ENCODE peak calls at places on chromosomes 13 and 19, in eight cellular contexts. F is ovary, H is spleen, C is A549, N is NB4, R is fibroblast of lung, D is WERI-Rb-1, K is Caco-2. P is an unnamed sample.

GRCh38 chr19:17680235-17680722 is 7.9 kb downstream of the UNC13A start:
- DNase-seq in N (peak; percentile 85), H (peak; percentile 86), K (peak; percentile 57), C (peak; percentile 71), F (peak; percentile 40), D (peak; percentile 73), R (peak; percentile 36), P (peak; percentile 61)

GRCh38 chr19:53509443-53509842 is 28.5 kb upstream of the ZNF331 start:
- DNase-seq in C (no peak), N (no peak), H (no peak), D (no peak), R (no peak), K (no peak), F (no peak), P (no peak)

GRCh38 chr13:112756967-112757758 is 67.3 kb downstream of the ATP11A start:
- DNase-seq in D (no peak), K (no peak), F (no peak), C (no peak), N (no peak), R (no peak), H (peak; percentile 38), P (no peak)

GRCh38 chr13:44303681-44304432 is 69.8 kb upstream of the SERP2 start:
- DNase-seq in R (no peak), C (no peak), K (no peak), F (peak; percentile 42), H (no peak), N (no peak), D (no peak), P (no peak)

GRCh38 chr19:33879818-33880575 is 83.3 kb downstream of the KCTD15 start:
- DNase-seq in N (no peak), H (peak; percentile 78), C (no peak), D (peak; percentile 86), R (no peak), K (no peak), F (peak; percentile 47), P (no peak)

GRCh38 chr19:39637891-39638290 is 17.8 kb upstream of the LGALS16 start:
- DNase-seq in C (no peak), N (no peak), R (no peak), H (no peak), K (no peak), D (no peak), F (no peak), P (no peak)

GRCh38 chr13:108213946-108214345 is 1.4 kb downstream of the LIG4 start:
- DNase-seq in D (no peak), K (no peak), C (no peak), F (no peak), R (peak; percentile 71), H (no peak), N (no peak), P (no peak)

GRCh38 chr19:3801412-3802096 is 15.4 kb upstream of the MATK start:
- DNase-seq in R (peak; percentile 26), C (no peak), D (no peak), H (peak; percentile 89), K (no peak), F (peak; percentile 28), N (no peak), P (no peak)

GRCh38 chr13:27182844-27183497 is 11.4 kb upstream of the USP12 start:
- DNase-seq in R (peak; percentile 94), D (no peak), F (no peak), C (peak; percentile 46), K (no peak), H (no peak), N (peak; percentile 42), P (peak; percentile 80)

GRCh38 chr19:10461047-10461949 is 41.0 kb downstream of the PDE4A start:
- DNase-seq in C (peak; percentile 67), D (peak; percentile 62), K (peak; percentile 94), R (peak; percentile 88), H (peak; percentile 96), F (peak; percentile 97), N (peak; percentile 97), P (peak; percentile 84)

DNA sequence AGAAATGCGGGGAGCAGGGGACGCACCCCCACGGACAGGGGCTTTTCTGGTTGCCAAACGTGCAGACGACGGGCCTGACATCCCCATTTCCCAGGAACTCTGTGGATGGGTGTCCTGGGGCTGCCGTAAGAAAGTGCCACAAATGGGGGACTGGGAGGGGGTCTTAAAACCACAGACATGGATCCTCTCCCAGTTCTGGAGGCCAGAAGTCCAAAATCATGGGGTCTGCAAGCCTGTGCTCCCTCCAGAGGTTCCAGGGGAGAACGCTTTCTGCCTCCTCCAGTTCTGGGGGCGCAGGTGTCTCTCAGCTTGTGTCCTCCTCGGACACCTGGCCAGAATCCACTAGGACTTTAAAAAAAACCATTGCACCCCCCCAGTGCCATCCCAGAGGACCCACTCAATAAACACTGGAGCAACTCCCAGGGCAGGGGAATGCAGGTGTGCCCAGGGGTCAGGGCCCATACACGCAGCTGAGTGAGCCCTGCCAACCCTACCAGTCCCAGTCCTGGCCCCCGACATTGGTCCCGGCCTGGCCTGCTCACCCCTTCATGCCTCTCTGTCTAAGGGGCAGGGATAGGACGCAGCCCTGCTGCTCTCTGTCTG is 103.9 kb downstream of the GADD45B start:
- DNase-seq in D (no peak), C (no peak), R (no peak), N (no peak), K (no peak), F (no peak), H (peak; percentile 47), P (no peak)
- H3K4me3 ChIP-seq in D (no peak overlapping the region), C (peak overlapping the region; percentile 35), R (peak overlapping the region; percentile 18), N (no peak overlapping the region), K (no peak overlapping the region), F (peak overlapping the region; percentile 38), H (peak overlapping the region; percentile 30), P (peak overlapping the region; percentile 65)

DNA sequence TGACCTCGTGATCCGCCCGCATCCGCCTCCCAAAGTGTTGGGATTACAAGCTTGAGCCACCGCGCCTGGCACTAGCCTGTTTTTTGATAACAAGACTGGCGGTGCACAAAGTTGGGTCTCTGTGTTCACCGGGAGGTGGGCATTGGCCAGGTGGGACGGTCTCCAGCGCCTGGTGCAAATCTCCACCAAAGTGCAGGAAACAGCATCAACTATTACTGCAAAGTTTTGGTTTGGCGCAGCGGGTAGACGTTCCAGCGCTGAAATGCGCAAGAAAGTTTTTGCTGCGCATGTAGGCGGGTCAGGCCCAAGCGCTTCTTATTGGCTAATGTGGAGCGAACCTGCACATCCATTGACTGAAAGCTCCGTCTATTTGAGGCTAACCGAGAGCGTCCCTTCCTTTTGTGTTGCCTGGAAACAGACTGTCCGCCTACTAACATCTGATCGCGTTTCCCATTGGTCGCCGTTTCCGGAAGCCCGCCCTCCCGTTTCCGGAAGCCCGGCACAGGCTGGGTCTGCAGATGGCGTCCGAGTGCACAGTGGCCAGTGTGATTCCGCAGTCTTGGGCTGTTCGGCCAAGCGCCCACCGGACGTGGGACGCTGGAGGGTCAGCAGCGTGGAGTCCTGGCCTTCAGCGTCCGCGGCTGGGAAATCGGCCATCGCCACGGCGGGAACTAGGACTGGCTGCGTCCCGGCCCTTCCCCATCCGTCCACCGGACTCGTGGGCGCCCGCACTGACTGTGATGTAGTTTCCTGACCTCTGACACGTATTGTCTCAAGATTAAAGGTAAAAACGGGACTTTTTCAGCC is 53.3 kb upstream of the ZNF527 start:
- DNase-seq in N (peak; percentile 95), F (peak; percentile 96), H (peak; percentile 96), C (peak; percentile 99), D (peak; percentile 96), K (peak; percentile 95), R (peak; percentile 100), P (peak; percentile 99)
- TF ChIP-seq CTCF in N (no peak), F (no peak), H (no peak), C (peak; percentile 41), D (peak; percentile 50), K (no peak), R (peak; percentile 33), P (peak; percentile 44)

GRCh38 chr13:24234200-24234915 is 73.8 kb downstream of the SPATA13 start:
- DNase-seq in N (no peak), R (no peak), H (no peak), K (no peak), C (no peak), F (no peak), D (no peak), P (no peak)

GRCh38 chr13:24232474-24232873 is 72.0 kb downstream of the SPATA13 start:
- DNase-seq in H (no peak), C (no peak), R (no peak), K (no peak), D (no peak), F (no peak), N (no peak), P (no peak)

GRCh38 chr13:24232037-24232436 is 71.5 kb downstream of the SPATA13 start:
- DNase-seq in D (no peak), N (no peak), K (no peak), H (no peak), R (no peak), C (no peak), F (no peak), P (no peak)

GRCh38 chr13:24230428-24231072 is 70.0 kb downstream of the SPATA13 start:
- DNase-seq in H (no peak), D (no peak), K (no peak), N (no peak), C (no peak), F (no peak), R (no peak), P (no peak)

GRCh38 chr13:24233351-24233901 is 72.9 kb downstream of the SPATA13 start:
- DNase-seq in K (no peak), N (no peak), R (peak; percentile 76), D (no peak), H (no peak), C (no peak), F (peak; percentile 69), P (peak; percentile 41)
- H3K4me3 ChIP-seq in K (no peak overlapping the region), N (no peak overlapping the region), R (peak overlapping the region; percentile 62), D (no peak overlapping the region), H (no peak overlapping the region), C (no peak overlapping the region), F (no peak overlapping the region), P (peak overlapping the region; percentile 30)

DNA sequence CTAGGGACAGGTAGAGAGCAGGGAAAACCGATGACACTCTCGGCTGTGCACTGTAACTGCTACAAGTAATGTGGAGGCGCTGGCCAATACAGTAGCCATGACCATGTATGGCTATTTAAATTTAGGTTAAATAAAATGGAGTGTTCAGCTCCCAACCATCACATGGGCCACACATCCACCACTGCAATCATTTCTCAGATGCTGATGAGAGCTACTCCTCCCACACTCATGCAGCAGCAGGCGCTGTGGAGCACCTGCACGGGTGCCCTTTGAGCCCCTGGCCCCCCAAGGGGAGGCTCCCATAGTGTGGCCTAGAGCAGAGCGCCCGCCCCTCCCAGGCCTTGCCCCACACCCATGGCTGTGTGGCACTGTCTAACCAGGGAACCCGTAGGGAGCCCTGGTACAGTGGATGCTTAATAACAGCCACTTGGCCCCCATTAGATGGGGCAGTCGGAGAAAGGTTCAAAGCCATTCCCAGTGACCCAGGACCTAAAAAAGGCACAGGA is 6.0 kb downstream of the ACP4 start:
- DNase-seq in C (no peak), N (peak; percentile 49), F (no peak), H (no peak), K (no peak), D (peak; percentile 27), R (no peak), P (no peak)
- TF ChIP-seq CTCF in C (no peak), N (no peak), F (no peak), H (no peak), K (no peak), D (peak; percentile 28), R (no peak), P (no peak)

P was measured in AG10803.